ENCODE peak calls at places on chromosomes 6 and 20, in nine cellular contexts. A, S, N, M, O, C, Y, X and B are unnamed samples.

GRCh38 chr20:38875170-38875993 is 50.8 kb upstream of the FAM83D start:
- DNase-seq in X (no peak), N (peak; percentile 36), M (peak; percentile 17), A (no peak), C (no peak), O (no peak), S (no peak), Y (no peak), B (no peak)

GRCh38 chr6:38262609-38263008 is 377.1 kb downstream of the BTBD9 start:
- DNase-seq in X (no peak), Y (no peak), C (no peak), N (no peak), M (no peak), S (no peak), O (no peak), A (peak; percentile 74), B (no peak)

GRCh38 chr6:78340755-78341154 is 526.6 kb upstream of the IRAK1BP1 start:
- DNase-seq in O (no peak), M (no peak), C (no peak), N (no peak), A (no peak), X (no peak), Y (no peak), S (no peak), B (no peak)

GRCh38 chr20:48682529-48683385 is 145.0 kb downstream of the PREX1 start:
- DNase-seq in M (peak; percentile 97), Y (peak; percentile 67), O (peak; percentile 82), N (peak; percentile 94), C (peak; percentile 87), A (peak; percentile 92), S (peak; percentile 56), X (peak; percentile 97), B (no peak)

GRCh38 chr6:89745096-89745495 is 74.5 kb downstream of the MDN1 start:
- DNase-seq in M (no peak), Y (no peak), A (no peak), O (no peak), S (no peak), X (no peak), C (no peak), N (no peak), B (no peak)

GRCh38 chr6:164014716-164015484 is 600.4 kb downstream of the QKI start:
- DNase-seq in Y (no peak), N (no peak), O (no peak), S (no peak), A (no peak), C (no peak), M (no peak), X (no peak), B (no peak)

GRCh38 chr20:24206995-24207394 is 218.4 kb upstream of the GGTLC1 start:
- DNase-seq in C (no peak), A (no peak), N (no peak), X (no peak), Y (no peak), O (no peak), S (no peak), M (no peak), B (no peak)

GRCh38 chr20:1900321-1900791 is 5.1 kb downstream of the SIRPA start:
- DNase-seq in C (no peak), M (peak; percentile 76), O (no peak), S (peak; percentile 84), Y (peak; percentile 43), N (no peak), A (peak; percentile 80), X (peak; percentile 35), B (no peak)

GRCh38 chr6:166446567-166447065 is 63.9 kb upstream of the MPC1 start:
- DNase-seq in M (no peak), A (peak; percentile 15), Y (no peak), X (peak; percentile 20), S (no peak), N (peak; percentile 8), O (no peak), C (no peak), B (no peak)

GRCh38 chr6:70371454-70372105 is 41.7 kb upstream of the FAM135A start:
- DNase-seq in M (no peak), O (no peak), N (no peak), X (no peak), Y (no peak), C (no peak), A (peak; percentile 87), S (peak; percentile 11), B (no peak)

GRCh38 chr20:48523191-48523757 is 304.5 kb downstream of the PREX1 start:
- DNase-seq in M (peak; percentile 34), A (peak; percentile 59), O (no peak), X (no peak), S (peak; percentile 49), C (no peak), N (no peak), Y (no peak), B (no peak)

GRCh38 chr6:166488081-166488685 is 98.3 kb downstream of the RAMACL start:
- DNase-seq in C (peak; percentile 62), A (peak; percentile 39), S (no peak), X (peak; percentile 46), O (peak; percentile 57), Y (peak; percentile 50), M (peak; percentile 57), N (peak; percentile 79), B (peak; percentile 28)

GRCh38 chr6:33621396-33622388 is 570 bp downstream of the ITPR3 start:
- DNase-seq in A (no peak), O (peak; percentile 72), M (peak; percentile 43), N (peak; percentile 58), Y (no peak), C (no peak), X (peak; percentile 63), S (no peak), B (no peak)

GRCh38 chr6:135212935-135213334 is 31.8 kb downstream of the MYB start:
- DNase-seq in C (no peak), M (no peak), A (peak; percentile 75), N (no peak), S (peak; percentile 24), O (no peak), X (no peak), Y (no peak), B (no peak)

GRCh38 chr6:146551545-146551944 is 7.9 kb downstream of the RAB32 start:
- DNase-seq in A (peak; percentile 75), M (no peak), S (no peak), X (no peak), O (no peak), C (no peak), N (no peak), Y (no peak), B (no peak)

GRCh38 chr6:133854167-133854632 is 34.7 kb upstream of the TCF21 start:
- DNase-seq in Y (no peak), S (no peak), M (no peak), O (no peak), C (no peak), X (no peak), N (no peak), A (no peak), B (no peak)

GRCh38 chr6:81791756-81792155 is 39.3 kb upstream of the TENT5A start:
- DNase-seq in X (no peak), C (no peak), O (no peak), N (no peak), M (no peak), S (no peak), A (no peak), Y (no peak), B (no peak)

GRCh38 chr6:29589423-29590048 is 4.6 kb downstream of the OR2H2 start:
- DNase-seq in A (peak; percentile 47), X (peak; percentile 34), M (peak; percentile 57), Y (no peak), N (no peak), C (no peak), O (no peak), S (peak; percentile 19), B (no peak)

GRCh38 chr20:48564997-48565396 is 262.8 kb downstream of the PREX1 start:
- DNase-seq in A (no peak), S (no peak), O (no peak), N (no peak), M (no peak), Y (no peak), C (no peak), X (no peak), B (no peak)

GRCh38 chr6:104859225-104860146 is at the start of gene HACE1:
- DNase-seq in S (peak; percentile 72), A (peak; percentile 83), X (peak; percentile 88), N (peak; percentile 93), O (peak; percentile 89), Y (peak; percentile 78), C (peak; percentile 92), M (peak; percentile 88), B (peak; percentile 53)
- TF ChIP-seq POLR2A in S (peak; percentile 84), A (peak; percentile 54), X (no peak), N (peak; percentile 69), O (peak; percentile 35), Y (peak; percentile 44), C (peak; percentile 40), M (peak; percentile 49), B (no peak)

DNA sequence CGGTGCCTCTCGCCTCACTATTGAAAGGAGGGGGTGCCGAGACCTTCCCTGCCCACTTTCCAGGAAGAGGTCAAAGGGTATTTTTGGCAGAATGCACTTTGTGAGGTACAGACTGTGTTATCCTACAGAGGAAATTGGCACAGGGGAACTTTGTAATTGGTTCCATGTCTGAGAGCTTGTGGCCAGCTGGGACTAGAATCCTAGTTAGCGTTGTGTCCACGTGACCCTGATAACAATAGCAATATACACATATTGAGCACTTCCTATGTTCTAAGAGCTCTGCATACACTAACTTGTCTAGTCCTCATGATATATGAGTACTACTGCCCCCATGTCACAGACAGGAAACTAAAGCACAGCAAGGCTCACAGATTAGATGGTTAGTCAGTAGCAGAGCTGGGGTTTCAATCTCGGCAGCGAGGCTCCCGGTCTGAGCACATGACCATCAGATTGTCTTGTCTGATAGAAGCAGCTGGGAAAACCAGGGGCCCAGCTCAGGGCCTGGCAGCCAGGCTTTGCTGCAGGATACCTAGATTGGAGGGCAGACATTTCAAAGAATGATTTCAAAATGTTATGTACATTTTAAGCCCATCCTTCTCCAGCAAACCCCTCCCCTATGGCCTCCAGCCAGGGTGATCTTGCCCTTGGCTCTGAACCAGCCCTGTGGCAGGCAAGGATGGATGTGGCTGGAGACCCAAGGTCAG is 1.4 kb downstream of the MAPK13 start:
- DNase-seq in X (peak; percentile 71), M (peak; percentile 79), C (peak; percentile 61), A (peak; percentile 80), N (peak; percentile 63), S (peak; percentile 71), Y (peak; percentile 12), O (peak; percentile 75), B (no peak)
- TF ChIP-seq POLR2A in X (no peak), M (no peak), C (no peak), A (no peak), N (peak; percentile 33), S (no peak), Y (no peak), O (peak; percentile 76), B (no peak)

GRCh38 chr6:112879920-112880413 is 532.8 kb downstream of the RFPL4B start:
- DNase-seq in S (no peak), O (peak; percentile 69), Y (no peak), X (peak; percentile 49), N (peak; percentile 21), A (no peak), M (peak; percentile 42), C (peak; percentile 18), B (no peak)
- TF ChIP-seq POLR2A in S (no peak), O (no peak), Y (no peak), X (no peak), N (no peak), A (no peak), M (no peak), C (no peak), B (no peak)

DNA sequence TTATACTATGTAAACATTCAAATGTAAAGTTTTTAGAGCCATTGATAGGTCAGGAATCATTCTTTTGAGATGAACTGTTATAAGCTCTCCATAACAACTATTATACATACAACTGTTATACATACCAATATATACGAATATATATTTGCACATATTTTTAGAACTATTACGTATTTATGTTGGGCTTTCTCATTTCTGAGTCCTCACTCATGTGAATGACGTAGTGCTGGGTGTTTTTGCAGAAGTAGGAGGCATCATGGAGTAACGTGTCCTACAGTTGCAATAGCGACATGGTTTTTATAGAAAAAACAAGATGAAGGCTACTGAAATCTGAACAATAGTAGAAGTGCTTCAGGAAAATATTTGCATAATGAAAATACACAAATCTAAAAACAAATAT is 36.4 kb upstream of the ADGRF4 start:
- DNase-seq in X (no peak), N (no peak), C (no peak), S (no peak), Y (no peak), A (no peak), M (no peak), O (no peak), B (no peak)
- TF ChIP-seq POLR2A in X (no peak), N (no peak), C (no peak), S (no peak), Y (no peak), A (no peak), M (no peak), O (no peak), B (no peak)